ENCODE peak calls at places on chromosomes 11 and 22, in five cellular contexts. One of them, this sample, is unnamed.
A peak's percentile ranks its signal among the peaks of the same experiment; 100 is the strongest.

GRCh38 chr11:2092956-2093412 is 46.2 kb downstream of the IGF2 start:
- DNase-seq in IMR-90: peak; percentile 10
- DNase-seq in HL-60: peak; percentile 20
- DNase-seq in breast epithelium: peak; percentile 84
- DNase-seq in left lung: peak; percentile 88
- DNase-seq in this sample: peak; percentile 66

GRCh38 chr11:9601041-9601875 is 27.8 kb downstream of the WEE1 start:
- DNase-seq in breast epithelium: no peak
- DNase-seq in IMR-90: peak; percentile 89
- DNase-seq in HL-60: peak; percentile 94
- DNase-seq in left lung: no peak
- DNase-seq in this sample: peak; percentile 11

GRCh38 chr22:39132871-39133524 is 19.5 kb downstream of the CBX7 start:
- DNase-seq in left lung: peak; percentile 53
- DNase-seq in HL-60: no peak
- DNase-seq in breast epithelium: no peak
- DNase-seq in IMR-90: no peak
- DNase-seq in this sample: no peak

GRCh38 chr11:103880968-103881367 is 155.5 kb upstream of the DDI1 start:
- DNase-seq in left lung: no peak
- DNase-seq in breast epithelium: no peak
- DNase-seq in IMR-90: no peak
- DNase-seq in HL-60: no peak
- DNase-seq in this sample: no peak

GRCh38 chr11:35823742-35824298 is 120.0 kb upstream of the LDLRAD3 start:
- DNase-seq in left lung: no peak
- DNase-seq in HL-60: no peak
- DNase-seq in breast epithelium: no peak
- DNase-seq in IMR-90: no peak
- DNase-seq in this sample: no peak

GRCh38 chr11:31026315-31026714 is 343.2 kb downstream of the DCDC1 start:
- DNase-seq in HL-60: no peak
- DNase-seq in IMR-90: no peak
- DNase-seq in left lung: no peak
- DNase-seq in breast epithelium: no peak
- DNase-seq in this sample: no peak

GRCh38 chr22:20646377-20646776 is 127.5 kb upstream of the SERPIND1 start:
- DNase-seq in HL-60: no peak
- DNase-seq in breast epithelium: no peak
- DNase-seq in IMR-90: no peak
- DNase-seq in left lung: no peak
- DNase-seq in this sample: no peak

GRCh38 chr11:59918987-59919589 is 19.1 kb upstream of the OOSP1 start:
- DNase-seq in HL-60: peak; percentile 56
- DNase-seq in left lung: no peak
- DNase-seq in breast epithelium: no peak
- DNase-seq in IMR-90: peak; percentile 7
- DNase-seq in this sample: no peak

GRCh38 chr11:71433648-71434450 is 14.3 kb downstream of the DHCR7 start:
- DNase-seq in breast epithelium: no peak
- DNase-seq in left lung: no peak
- DNase-seq in IMR-90: no peak
- DNase-seq in HL-60: no peak
- DNase-seq in this sample: no peak

GRCh38 chr22:38518620-38519019 is 12.5 kb upstream of the DDX17 start:
- DNase-seq in left lung: no peak
- DNase-seq in IMR-90: no peak
- DNase-seq in HL-60: no peak
- DNase-seq in breast epithelium: no peak
- DNase-seq in this sample: no peak

GRCh38 chr11:46977940-46978595 is 41.5 kb downstream of the CSTPP1 start:
- DNase-seq in breast epithelium: no peak
- DNase-seq in left lung: no peak
- DNase-seq in IMR-90: peak; percentile 52
- DNase-seq in HL-60: no peak
- DNase-seq in this sample: no peak

GRCh38 chr22:21020802-21021429 is 6.0 kb downstream of the P2RX6 start:
- DNase-seq in breast epithelium: no peak
- DNase-seq in HL-60: peak; percentile 16
- DNase-seq in IMR-90: no peak
- DNase-seq in left lung: peak; percentile 8
- DNase-seq in this sample: no peak

GRCh38 chr11:115580927-115581680 is 76.9 kb upstream of the CADM1 start:
- DNase-seq in IMR-90: no peak
- DNase-seq in breast epithelium: no peak
- DNase-seq in HL-60: no peak
- DNase-seq in left lung: no peak
- DNase-seq in this sample: no peak

GRCh38 chr22:24497879-24498278 is 2.7 kb downstream of the UPB1 start:
- DNase-seq in breast epithelium: no peak
- DNase-seq in left lung: no peak
- DNase-seq in HL-60: peak; percentile 90
- DNase-seq in IMR-90: no peak
- DNase-seq in this sample: no peak

GRCh38 chr11:122100222-122101080 is 15.6 kb downstream of the BLID start:
- DNase-seq in HL-60: no peak
- DNase-seq in left lung: no peak
- DNase-seq in breast epithelium: no peak
- DNase-seq in IMR-90: peak; percentile 68
- DNase-seq in this sample: no peak

GRCh38 chr11:79249341-79249993 is 191.4 kb downstream of the TENM4 start:
- DNase-seq in breast epithelium: no peak
- DNase-seq in left lung: no peak
- DNase-seq in HL-60: no peak
- DNase-seq in IMR-90: peak; percentile 75
- DNase-seq in this sample: no peak

GRCh38 chr11:33735166-33735425 is 1.1 kb downstream of the CD59 start:
- DNase-seq in left lung: no peak
- DNase-seq in HL-60: peak; percentile 12
- DNase-seq in IMR-90: no peak
- DNase-seq in breast epithelium: no peak
- DNase-seq in this sample: no peak

GRCh38 chr11:32659672-32660071 is 76.0 kb downstream of the EIF3M start:
- DNase-seq in HL-60: no peak
- DNase-seq in breast epithelium: no peak
- DNase-seq in left lung: no peak
- DNase-seq in IMR-90: no peak
- DNase-seq in this sample: no peak

GRCh38 chr11:65789230-65790103 is 2.6 kb downstream of the OVOL1 start:
- DNase-seq in HL-60: no peak
- DNase-seq in left lung: peak; percentile 28
- DNase-seq in breast epithelium: no peak
- DNase-seq in IMR-90: no peak
- DNase-seq in this sample: no peak

GRCh38 chr22:35972559-35972958 is 56.1 kb downstream of the RBFOX2 start:
- DNase-seq in IMR-90: no peak
- DNase-seq in breast epithelium: no peak
- DNase-seq in left lung: no peak
- DNase-seq in HL-60: no peak
- DNase-seq in this sample: no peak

GRCh38 chr22:36110306-36110791 is 50.2 kb downstream of the APOL3 start:
- DNase-seq in IMR-90: no peak
- DNase-seq in left lung: no peak
- DNase-seq in HL-60: no peak
- DNase-seq in breast epithelium: no peak
- DNase-seq in this sample: no peak

GRCh38 chr22:19488884-19489843 is 9.4 kb downstream of the CDC45 start:
- DNase-seq in left lung: no peak
- DNase-seq in IMR-90: peak; percentile 23
- DNase-seq in breast epithelium: no peak
- DNase-seq in HL-60: no peak
- DNase-seq in this sample: no peak

GRCh38 chr22:19844423-19845368 is 10.0 kb downstream of the GNB1L start:
- DNase-seq in IMR-90: peak; percentile 40
- DNase-seq in breast epithelium: no peak
- DNase-seq in HL-60: peak; percentile 79
- DNase-seq in left lung: peak; percentile 90
- DNase-seq in this sample: no peak

GRCh38 chr22:42270178-42270511 is 308 bp downstream of the TCF20 start:
- DNase-seq in IMR-90: no peak
- DNase-seq in breast epithelium: no peak
- DNase-seq in left lung: peak; percentile 85
- DNase-seq in HL-60: no peak
- DNase-seq in this sample: no peak

GRCh38 chr22:42271191-42271813 is 849 bp upstream of the TCF20 start:
- DNase-seq in IMR-90: no peak
- DNase-seq in left lung: no peak
- DNase-seq in HL-60: no peak
- DNase-seq in breast epithelium: no peak
- DNase-seq in this sample: no peak

GRCh38 chr22:42268852-42269406 is 1.5 kb downstream of the TCF20 start:
- DNase-seq in HL-60: no peak
- DNase-seq in breast epithelium: no peak
- DNase-seq in left lung: no peak
- DNase-seq in IMR-90: no peak
- DNase-seq in this sample: no peak

GRCh38 chr22:42270512-42271190 is at the start of gene TCF20:
- DNase-seq in IMR-90: peak; percentile 62
- DNase-seq in HL-60: peak; percentile 67
- DNase-seq in left lung: peak; percentile 94
- DNase-seq in breast epithelium: peak; percentile 77
- DNase-seq in this sample: peak; percentile 63

DNA sequence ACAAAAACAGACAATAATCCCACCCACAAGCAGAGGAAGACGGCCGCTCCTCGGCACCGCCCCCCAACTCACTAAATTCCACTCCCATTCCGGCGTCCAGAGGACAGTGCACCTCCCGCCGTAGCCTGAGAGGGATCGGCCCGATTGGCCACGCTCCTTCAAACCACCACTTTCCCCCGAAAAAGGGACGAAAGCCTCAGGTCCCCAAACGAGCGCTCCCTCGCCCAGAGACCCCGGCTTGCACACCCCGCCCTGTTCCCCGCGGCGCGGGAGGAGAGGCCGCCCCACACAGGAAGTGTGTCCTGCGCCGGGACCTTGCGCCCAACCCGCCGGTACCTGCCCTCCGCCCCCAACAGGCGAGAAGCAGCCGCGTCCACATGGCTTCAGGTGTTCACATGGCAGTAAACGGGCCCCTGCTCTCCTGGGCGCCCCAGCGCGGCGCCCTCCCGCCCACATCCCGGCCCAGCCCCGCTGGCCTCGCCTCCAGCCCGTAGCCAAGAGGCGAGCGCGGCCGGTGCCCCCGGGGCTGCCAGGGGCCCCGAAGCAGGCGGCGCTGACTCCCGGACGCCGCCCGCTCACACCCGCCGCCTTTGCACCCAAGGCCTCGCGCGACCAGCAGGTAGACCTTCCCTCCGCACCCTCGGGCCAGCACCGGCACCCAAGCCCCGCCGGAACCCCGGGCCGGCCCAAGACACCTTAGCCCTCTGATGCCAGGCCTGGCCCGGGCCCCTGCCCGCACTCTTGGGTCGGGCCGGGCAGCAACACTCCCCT is 861 bp downstream of the TCF20 start:
- DNase-seq in left lung: peak; percentile 94
- DNase-seq in breast epithelium: peak; percentile 67
- DNase-seq in IMR-90: no peak
- DNase-seq in HL-60: peak; percentile 59
- DNase-seq in this sample: peak; percentile 57
- TF ChIP-seq CTCF in left lung: no peak
- TF ChIP-seq CTCF in breast epithelium: no peak
- TF ChIP-seq CTCF in IMR-90: no peak
- TF ChIP-seq CTCF in HL-60: no peak
- TF ChIP-seq CTCF in this sample: peak; percentile 29

GRCh38 chr22:44786610-44787009 is 34.2 kb downstream of the ARHGAP8 start:
- DNase-seq in breast epithelium: no peak
- DNase-seq in left lung: no peak
- DNase-seq in IMR-90: no peak
- DNase-seq in HL-60: no peak
- DNase-seq in this sample: no peak
- H3K27ac ChIP-seq in breast epithelium: no peak overlapping the region
- H3K27ac ChIP-seq in left lung: no peak overlapping the region
- H3K27ac ChIP-seq in IMR-90: no peak overlapping the region
- H3K27ac ChIP-seq in HL-60: no peak overlapping the region
- H3K27ac ChIP-seq in this sample: no peak overlapping the region

GRCh38 chr11:44823920-44824704 is 97.3 kb downstream of the TSPAN18 start:
- DNase-seq in left lung: peak; percentile 37
- DNase-seq in breast epithelium: no peak
- DNase-seq in IMR-90: no peak
- DNase-seq in HL-60: no peak
- DNase-seq in this sample: no peak
- H3K27me3 ChIP-seq in left lung: no peaks in the 10 kb centered on the region
- H3K27me3 ChIP-seq in breast epithelium: no peaks in the 10 kb centered on the region
- H3K27me3 ChIP-seq in IMR-90: peaks cover 20% of the 10 kb centered on the region
- H3K27me3 ChIP-seq in HL-60: no peaks in the 10 kb centered on the region
- H3K27me3 ChIP-seq in this sample: no peaks in the 10 kb centered on the region

GRCh38 chr22:42792909-42793847 is 63.9 kb downstream of the ARFGAP3 start:
- DNase-seq in left lung: peak; percentile 67
- DNase-seq in HL-60: no peak
- DNase-seq in IMR-90: no peak
- DNase-seq in breast epithelium: no peak
- DNase-seq in this sample: no peak

GRCh38 chr22:42793848-42794405 is 63.1 kb downstream of the ARFGAP3 start:
- DNase-seq in HL-60: no peak
- DNase-seq in IMR-90: no peak
- DNase-seq in breast epithelium: peak; percentile 36
- DNase-seq in left lung: peak; percentile 61
- DNase-seq in this sample: no peak

GRCh38 chr22:42797021-42797420 is 60.1 kb downstream of the ARFGAP3 start:
- DNase-seq in left lung: no peak
- DNase-seq in IMR-90: peak; percentile 27
- DNase-seq in HL-60: peak; percentile 61
- DNase-seq in breast epithelium: peak; percentile 46
- DNase-seq in this sample: no peak

GRCh38 chr22:42796081-42796480 is 61.0 kb downstream of the ARFGAP3 start:
- DNase-seq in HL-60: no peak
- DNase-seq in IMR-90: no peak
- DNase-seq in left lung: peak; percentile 20
- DNase-seq in breast epithelium: peak; percentile 38
- DNase-seq in this sample: no peak

DNA sequence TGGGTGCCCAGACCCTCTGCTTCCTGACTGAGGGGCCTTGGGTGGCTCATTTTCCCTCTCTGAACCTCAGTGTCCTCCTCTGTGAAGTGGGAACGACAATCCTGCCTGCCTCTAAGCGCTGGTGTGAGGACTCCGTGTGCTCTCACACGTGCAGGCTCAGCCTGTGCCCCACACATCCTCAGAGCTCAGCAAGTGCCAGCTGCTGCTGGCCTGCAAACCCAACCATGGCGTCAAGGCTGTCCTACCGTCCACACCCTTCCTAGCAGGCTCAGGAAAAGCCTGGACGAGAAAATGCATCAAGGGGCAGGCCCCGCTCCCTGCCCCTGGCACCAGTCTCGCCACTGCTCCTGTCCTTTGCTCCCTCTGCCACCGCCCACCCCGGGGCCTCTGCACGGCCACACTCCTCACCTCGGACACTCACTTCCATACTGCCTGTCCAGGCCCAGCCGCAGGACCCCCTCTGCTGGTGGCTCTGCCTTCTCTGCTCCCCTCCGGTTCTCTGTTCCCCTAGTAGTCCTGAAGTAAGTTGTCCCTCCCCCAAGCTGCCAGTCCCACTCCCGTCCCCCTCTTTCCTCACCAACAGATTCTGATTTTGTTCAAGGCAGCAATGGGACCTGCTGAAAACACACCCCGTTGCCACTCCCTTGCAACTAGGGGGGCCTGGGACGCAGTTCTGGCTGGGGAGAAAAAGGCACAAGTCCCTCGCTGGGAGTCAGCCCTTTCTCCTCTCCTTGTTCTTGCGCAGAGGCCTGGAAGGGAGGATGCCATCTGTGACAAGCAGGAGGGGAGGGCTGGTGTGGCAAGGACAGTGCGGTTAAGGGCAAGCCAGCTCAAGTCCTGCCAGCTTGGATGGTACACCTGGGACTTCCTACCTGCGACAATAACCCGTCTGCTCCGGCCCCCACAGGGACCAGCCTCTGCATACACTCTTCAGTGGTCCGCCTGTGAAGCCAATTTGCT is 62.2 kb downstream of the ARFGAP3 start:
- DNase-seq in left lung: peak; percentile 65
- DNase-seq in HL-60: no peak
- DNase-seq in breast epithelium: peak; percentile 47
- DNase-seq in IMR-90: no peak
- DNase-seq in this sample: no peak
- TF ChIP-seq CTCF in left lung: no peak
- TF ChIP-seq CTCF in HL-60: no peak
- TF ChIP-seq CTCF in breast epithelium: no peak
- TF ChIP-seq CTCF in IMR-90: no peak
- TF ChIP-seq CTCF in this sample: no peak